ENCODE peak calls at places on chromosome X, in five cellular contexts. E is cardiac muscle cell, S is stomach, N is OCI-LY7, H is pancreas. K is an unnamed sample.

GRCh38 chrX:119398974-119399771 is at the start of gene SLC25A43:
- DNase-seq in E (peak), H (peak), S (peak), N (peak), K (peak)

GRCh38 chrX:148049441-148049840 is 68.3 kb downstream of the FMR1NB start:
- DNase-seq in S (no peak), E (peak), N (peak), H (no peak), K (peak)

GRCh38 chrX:31266172-31267076 is 194.6 kb upstream of the FTHL17 start:
- DNase-seq in S (peak), N (peak), E (peak), H (peak), K (peak)

GRCh38 chrX:150465326-150465725 is 102.2 kb downstream of the MAMLD1 start:
- DNase-seq in H (no peak), E (no peak), N (no peak), S (no peak), K (no peak)

GRCh38 chrX:115017455-115017854 is at the start of gene IL13RA2:
- DNase-seq in H (no peak), E (no peak), N (no peak), S (no peak), K (peak)

GRCh38 chrX:108217877-108218276 is 126.3 kb downstream of the ATG4A start:
- DNase-seq in E (peak), H (no peak), S (no peak), N (no peak), K (no peak)

GRCh38 chrX:50813843-50814661 is at the start of gene SHROOM4:
- DNase-seq in S (peak), E (peak), N (no peak), H (peak), K (peak)

GRCh38 chrX:7254144-7254543 is 106.2 kb upstream of the PUDP start:
- DNase-seq in H (no peak), S (no peak), E (no peak), N (no peak), K (no peak)

GRCh38 chrX:1391707-1392375 is at the start of gene SLC25A6:
- DNase-seq in S (peak), H (peak), E (peak), N (peak), K (peak)

GRCh38 chrX:147675819-147676218 is 235.9 kb upstream of the FMR1 start:
- DNase-seq in H (no peak), S (no peak), N (no peak), E (no peak), K (no peak)

GRCh38 chrX:55908685-55909212 is 191.2 kb downstream of the RRAGB start:
- DNase-seq in H (no peak), S (no peak), N (no peak), E (peak), K (peak)

GRCh38 chrX:153669174-153669890 is 4.3 kb downstream of the PNCK start:
- DNase-seq in S (no peak), H (peak), E (peak), N (peak), K (no peak)

GRCh38 chrX:101260435-101260834 is 30.7 kb downstream of the TAF7L start:
- DNase-seq in N (peak), S (no peak), H (no peak), E (peak), K (peak)

GRCh38 chrX:26851981-26852380 is 611.2 kb downstream of the PPP4R3C start:
- DNase-seq in N (no peak), S (no peak), E (no peak), H (no peak), K (peak)

GRCh38 chrX:16484338-16484737 is 165.6 kb upstream of the S100G start:
- DNase-seq in H (no peak), N (no peak), E (peak), S (no peak), K (peak)

GRCh38 chrX:103338663-103339062 is 8.6 kb downstream of the TCEAL7 start:
- DNase-seq in E (no peak), N (no peak), S (no peak), H (no peak), K (no peak)

DNA sequence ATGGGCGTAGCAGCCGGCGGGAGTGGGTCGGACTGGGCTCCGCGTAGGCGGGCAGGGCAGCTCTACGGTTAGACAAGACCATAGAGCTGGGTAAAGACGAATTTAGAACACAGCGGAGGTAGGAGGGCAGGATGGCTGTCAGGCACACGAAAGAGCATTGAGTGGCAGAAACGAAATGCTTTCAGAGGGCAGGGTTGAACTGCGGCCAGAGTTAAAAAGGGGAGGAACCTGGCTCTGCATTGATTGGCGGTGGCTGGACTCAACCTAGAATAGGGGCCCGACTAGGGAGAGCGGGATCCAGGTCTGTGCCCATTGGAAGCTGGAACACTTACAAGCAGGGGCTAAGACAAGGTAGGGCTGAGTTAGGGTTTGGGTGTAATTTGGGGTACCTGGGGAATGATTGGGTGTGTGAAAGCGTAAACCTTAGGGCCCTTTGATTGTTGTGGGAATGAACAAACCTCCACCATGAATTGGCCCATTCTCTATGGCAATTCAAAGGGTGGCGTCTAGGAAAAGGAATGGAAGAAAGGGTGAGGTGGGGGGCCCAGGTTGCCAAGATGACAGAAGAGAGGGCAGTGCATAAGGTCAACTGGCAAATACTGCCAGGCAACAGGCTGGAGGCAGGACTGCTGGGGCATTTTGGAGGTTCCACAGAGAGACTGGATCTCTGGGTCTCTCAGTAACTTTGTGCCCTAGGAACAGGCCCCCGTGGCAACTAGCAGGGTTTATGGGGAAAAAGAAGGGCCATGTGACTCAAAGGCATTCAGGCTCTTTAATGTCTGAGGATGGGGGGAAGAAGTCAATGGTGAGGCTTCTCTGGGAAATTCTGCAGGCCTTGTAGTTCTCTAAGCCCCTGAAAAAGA is 911 bp upstream of the ELK1 start:
- DNase-seq in S (no peak), H (no peak), N (no peak), E (no peak), K (no peak)
- H3K4me3 ChIP-seq in S (peak), H (peak), N (peak), E (peak), K (peak)

GRCh38 chrX:125205918-125206665 is 113.6 kb upstream of the TEX13C start:
- DNase-seq in N (no peak), H (no peak), S (no peak), E (no peak), K (no peak)
- TF ChIP-seq CTCF in N (no peak), H (no peak), S (no peak), E (no peak), K (no peak)

DNA sequence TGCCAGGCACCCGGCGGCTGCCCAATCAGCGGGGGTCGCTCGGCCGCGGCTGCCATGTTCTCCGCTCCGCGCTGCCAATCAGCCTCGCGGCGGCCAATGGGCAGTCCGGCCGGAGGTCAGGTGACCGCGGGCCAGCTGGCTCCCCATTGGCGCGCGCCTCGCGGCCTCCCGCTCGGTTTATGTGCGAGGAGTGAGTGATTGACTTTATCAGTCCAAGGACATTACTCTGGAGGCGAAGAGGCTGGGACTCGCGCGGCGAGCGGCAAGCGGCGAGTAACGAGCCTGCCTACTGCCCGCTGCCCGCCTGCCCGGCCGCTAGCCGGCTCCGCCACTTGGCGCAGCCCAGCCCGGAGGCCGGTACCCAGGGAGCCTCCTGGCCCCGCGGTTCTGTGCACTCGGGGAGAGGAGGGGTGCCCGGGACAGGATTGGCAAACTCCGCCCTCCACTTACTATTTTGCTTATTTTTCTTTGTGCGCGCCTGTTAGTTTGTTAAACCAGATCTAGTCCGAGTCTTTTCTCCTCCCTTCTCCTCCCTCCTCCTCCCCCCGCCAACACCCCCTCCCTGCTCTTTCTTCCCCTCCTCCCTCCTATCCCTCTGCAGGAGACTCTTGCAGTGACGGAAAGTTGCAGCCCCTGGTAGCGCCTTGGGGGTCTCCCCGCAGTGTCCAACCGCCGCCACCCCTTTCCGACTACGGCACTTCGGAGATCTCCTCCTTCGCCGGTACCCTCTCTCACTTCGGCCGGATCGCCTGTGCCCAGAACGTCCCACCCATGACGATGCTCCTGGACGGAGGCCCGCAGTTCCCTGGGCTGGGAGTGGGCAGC is at the start of gene ZIC3:
- DNase-seq in N (no peak), E (peak), H (peak), S (peak), K (peak)
- H3K4me3 ChIP-seq in N (no peak), E (peak), H (peak), S (peak), K (peak)

GRCh38 chrX:74395556-74395955 is 25.7 kb upstream of the SLC16A2 start:
- DNase-seq in E (no peak), N (no peak), H (no peak), S (no peak), K (no peak)
- TF ChIP-seq CTCF in E (no peak), N (no peak), H (no peak), S (no peak), K (no peak)

GRCh38 chrX:11664211-11664888 is 1.4 kb downstream of the ARHGAP6 start:
- DNase-seq in H (peak), E (peak), S (no peak), N (no peak), K (peak)
- H3K4me3 ChIP-seq in H (peak), E (peak), S (peak), N (no peak), K (peak)

GRCh38 chrX:155864655-155865054 is 16.5 kb upstream of the VAMP7 start:
- DNase-seq in E (peak), N (no peak), H (no peak), S (no peak), K (peak)
- TF ChIP-seq CTCF in E (peak), N (peak), H (no peak), S (no peak), K (peak)

DNA sequence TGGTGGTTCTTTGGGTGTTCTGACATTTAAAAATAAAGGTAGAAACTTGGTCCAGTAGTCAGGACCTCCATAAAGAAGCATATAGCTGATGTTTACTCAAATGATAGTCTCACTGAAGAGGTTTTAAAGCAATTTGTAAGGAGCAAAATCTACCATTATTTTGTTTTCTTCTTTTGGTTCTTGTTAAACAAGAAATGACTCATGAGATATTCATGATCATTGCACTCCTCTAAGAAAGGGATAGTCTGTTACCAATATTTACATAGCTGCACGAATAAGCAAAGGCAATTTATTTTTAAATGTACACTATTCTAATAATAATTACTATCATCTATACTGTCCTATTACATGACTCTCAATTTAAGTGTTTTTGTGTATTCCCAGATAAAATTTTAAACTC is 397.9 kb downstream of the FAM47B start:
- DNase-seq in S (no peak), N (no peak), E (no peak), H (no peak), K (no peak)
- H3K4me3 ChIP-seq in S (no peak), N (no peak), E (no peak), H (no peak), K (no peak)

K was measured in fibroblast of pulmonary artery.